ENCODE peak calls at places on chromosome 21, in ten cellular contexts. One of them, this sample, is unnamed.

GRCh38 chr21:38380391-38381137 is 117.7 kb downstream of the ERG start:
- DNase-seq in K562: no peak
- DNase-seq in heart left ventricle: no peak
- DNase-seq in tibial nerve: no peak
- DNase-seq in NB4: peak
- DNase-seq in endothelial cell of umbilical vein: peak
- DNase-seq in body of pancreas: no peak
- DNase-seq in ovary: no peak
- DNase-seq in IMR-90: peak
- DNase-seq in transverse colon: no peak
- DNase-seq in this sample: no peak

GRCh38 chr21:34333150-34333739 is 30.6 kb upstream of the KCNE2 start:
- DNase-seq in K562: no peak
- DNase-seq in heart left ventricle: no peak
- DNase-seq in tibial nerve: no peak
- DNase-seq in NB4: peak
- DNase-seq in endothelial cell of umbilical vein: no peak
- DNase-seq in body of pancreas: no peak
- DNase-seq in ovary: no peak
- DNase-seq in IMR-90: peak
- DNase-seq in transverse colon: no peak
- DNase-seq in this sample: no peak

GRCh38 chr21:16976132-16976666 is 536.6 kb upstream of the CXADR start:
- DNase-seq in K562: no peak
- DNase-seq in heart left ventricle: no peak
- DNase-seq in tibial nerve: no peak
- DNase-seq in NB4: no peak
- DNase-seq in endothelial cell of umbilical vein: peak
- DNase-seq in body of pancreas: no peak
- DNase-seq in ovary: no peak
- DNase-seq in IMR-90: no peak
- DNase-seq in transverse colon: no peak
- DNase-seq in this sample: no peak

GRCh38 chr21:15964181-15964855 is 234.5 kb downstream of the USP25 start:
- DNase-seq in K562: no peak
- DNase-seq in heart left ventricle: no peak
- DNase-seq in tibial nerve: no peak
- DNase-seq in NB4: no peak
- DNase-seq in endothelial cell of umbilical vein: no peak
- DNase-seq in body of pancreas: no peak
- DNase-seq in ovary: no peak
- DNase-seq in IMR-90: no peak
- DNase-seq in transverse colon: no peak
- DNase-seq in this sample: no peak

GRCh38 chr21:43600642-43601397 is 58.5 kb downstream of the HSF2BP start:
- DNase-seq in K562: no peak
- DNase-seq in heart left ventricle: no peak
- DNase-seq in tibial nerve: no peak
- DNase-seq in NB4: no peak
- DNase-seq in endothelial cell of umbilical vein: no peak
- DNase-seq in body of pancreas: no peak
- DNase-seq in ovary: no peak
- DNase-seq in IMR-90: peak
- DNase-seq in transverse colon: no peak
- DNase-seq in this sample: no peak

GRCh38 chr21:41877901-41878830 is 978 bp downstream of the PRDM15 start:
- DNase-seq in K562: peak
- DNase-seq in heart left ventricle: no peak
- DNase-seq in tibial nerve: peak
- DNase-seq in NB4: peak
- DNase-seq in endothelial cell of umbilical vein: peak
- DNase-seq in body of pancreas: peak
- DNase-seq in ovary: peak
- DNase-seq in IMR-90: peak
- DNase-seq in transverse colon: peak
- DNase-seq in this sample: peak

GRCh38 chr21:31255846-31256395 is 88.1 kb downstream of the TIAM1 start:
- DNase-seq in K562: no peak
- DNase-seq in heart left ventricle: no peak
- DNase-seq in tibial nerve: no peak
- DNase-seq in NB4: no peak
- DNase-seq in endothelial cell of umbilical vein: no peak
- DNase-seq in body of pancreas: no peak
- DNase-seq in ovary: no peak
- DNase-seq in IMR-90: no peak
- DNase-seq in transverse colon: no peak
- DNase-seq in this sample: no peak

GRCh38 chr21:42461185-42461520 is 34.9 kb downstream of the RSPH1 start:
- DNase-seq in K562: no peak
- DNase-seq in heart left ventricle: no peak
- DNase-seq in tibial nerve: no peak
- DNase-seq in NB4: no peak
- DNase-seq in endothelial cell of umbilical vein: no peak
- DNase-seq in body of pancreas: peak
- DNase-seq in ovary: no peak
- DNase-seq in IMR-90: no peak
- DNase-seq in transverse colon: peak
- DNase-seq in this sample: no peak

GRCh38 chr21:42381347-42381984 is 14.4 kb downstream of the TMPRSS3 start:
- DNase-seq in K562: no peak
- DNase-seq in heart left ventricle: no peak
- DNase-seq in tibial nerve: no peak
- DNase-seq in NB4: peak
- DNase-seq in endothelial cell of umbilical vein: peak
- DNase-seq in body of pancreas: peak
- DNase-seq in ovary: no peak
- DNase-seq in IMR-90: peak
- DNase-seq in transverse colon: peak
- DNase-seq in this sample: peak

GRCh38 chr21:37986000-37986399 is 69.7 kb upstream of the KCNJ6 start:
- DNase-seq in K562: no peak
- DNase-seq in heart left ventricle: no peak
- DNase-seq in tibial nerve: no peak
- DNase-seq in NB4: no peak
- DNase-seq in endothelial cell of umbilical vein: no peak
- DNase-seq in body of pancreas: no peak
- DNase-seq in ovary: no peak
- DNase-seq in IMR-90: no peak
- DNase-seq in transverse colon: no peak
- DNase-seq in this sample: no peak

GRCh38 chr21:37557261-37557950 is 190.8 kb downstream of the DYRK1A start:
- DNase-seq in K562: no peak
- DNase-seq in heart left ventricle: no peak
- DNase-seq in tibial nerve: no peak
- DNase-seq in NB4: no peak
- DNase-seq in endothelial cell of umbilical vein: no peak
- DNase-seq in body of pancreas: no peak
- DNase-seq in ovary: no peak
- DNase-seq in IMR-90: no peak
- DNase-seq in transverse colon: no peak
- DNase-seq in this sample: no peak

GRCh38 chr21:41642399-41642798 is 124.5 kb downstream of the RIPK4 start:
- DNase-seq in K562: no peak
- DNase-seq in heart left ventricle: no peak
- DNase-seq in tibial nerve: no peak
- DNase-seq in NB4: no peak
- DNase-seq in endothelial cell of umbilical vein: no peak
- DNase-seq in body of pancreas: no peak
- DNase-seq in ovary: no peak
- DNase-seq in IMR-90: peak
- DNase-seq in transverse colon: no peak
- DNase-seq in this sample: no peak

GRCh38 chr21:35316933-35317332 is 267.8 kb upstream of the RUNX1 start:
- DNase-seq in K562: no peak
- DNase-seq in heart left ventricle: no peak
- DNase-seq in tibial nerve: no peak
- DNase-seq in NB4: no peak
- DNase-seq in endothelial cell of umbilical vein: no peak
- DNase-seq in body of pancreas: no peak
- DNase-seq in ovary: no peak
- DNase-seq in IMR-90: peak
- DNase-seq in transverse colon: no peak
- DNase-seq in this sample: peak

GRCh38 chr21:29174607-29175013 is 44.2 kb downstream of the MAP3K7CL start:
- DNase-seq in K562: no peak
- DNase-seq in heart left ventricle: no peak
- DNase-seq in tibial nerve: no peak
- DNase-seq in NB4: no peak
- DNase-seq in endothelial cell of umbilical vein: peak
- DNase-seq in body of pancreas: no peak
- DNase-seq in ovary: no peak
- DNase-seq in IMR-90: peak
- DNase-seq in transverse colon: no peak
- DNase-seq in this sample: no peak

GRCh38 chr21:46456750-46457149 is 1.9 kb upstream of the DIP2A start:
- DNase-seq in K562: no peak
- DNase-seq in heart left ventricle: no peak
- DNase-seq in tibial nerve: no peak
- DNase-seq in NB4: no peak
- DNase-seq in endothelial cell of umbilical vein: no peak
- DNase-seq in body of pancreas: no peak
- DNase-seq in ovary: no peak
- DNase-seq in IMR-90: no peak
- DNase-seq in transverse colon: no peak
- DNase-seq in this sample: no peak

GRCh38 chr21:46459024-46459355 is 299 bp downstream of the DIP2A start:
- DNase-seq in K562: no peak
- DNase-seq in heart left ventricle: no peak
- DNase-seq in tibial nerve: no peak
- DNase-seq in NB4: no peak
- DNase-seq in endothelial cell of umbilical vein: no peak
- DNase-seq in body of pancreas: no peak
- DNase-seq in ovary: no peak
- DNase-seq in IMR-90: no peak
- DNase-seq in transverse colon: no peak
- DNase-seq in this sample: no peak

GRCh38 chr21:46457801-46458314 is 833 bp upstream of the DIP2A start:
- DNase-seq in K562: peak
- DNase-seq in heart left ventricle: peak
- DNase-seq in tibial nerve: peak
- DNase-seq in NB4: peak
- DNase-seq in endothelial cell of umbilical vein: peak
- DNase-seq in body of pancreas: peak
- DNase-seq in ovary: peak
- DNase-seq in IMR-90: peak
- DNase-seq in transverse colon: peak
- DNase-seq in this sample: peak

GRCh38 chr21:46459356-46460112 is 843 bp downstream of the DIP2A start:
- DNase-seq in K562: peak
- DNase-seq in heart left ventricle: peak
- DNase-seq in tibial nerve: peak
- DNase-seq in NB4: peak
- DNase-seq in endothelial cell of umbilical vein: peak
- DNase-seq in body of pancreas: peak
- DNase-seq in ovary: peak
- DNase-seq in IMR-90: peak
- DNase-seq in transverse colon: peak
- DNase-seq in this sample: peak

GRCh38 chr21:46458315-46459023 is at the start of gene DIP2A:
- DNase-seq in K562: peak
- DNase-seq in heart left ventricle: peak
- DNase-seq in tibial nerve: peak
- DNase-seq in NB4: peak
- DNase-seq in endothelial cell of umbilical vein: peak
- DNase-seq in body of pancreas: peak
- DNase-seq in ovary: peak
- DNase-seq in IMR-90: peak
- DNase-seq in transverse colon: peak
- DNase-seq in this sample: peak
- TF ChIP-seq POLR2A in K562: peak
- TF ChIP-seq POLR2A in heart left ventricle: peak
- TF ChIP-seq POLR2A in tibial nerve: peak
- TF ChIP-seq POLR2A in NB4: peak
- TF ChIP-seq POLR2A in endothelial cell of umbilical vein: peak
- TF ChIP-seq POLR2A in body of pancreas: peak
- TF ChIP-seq POLR2A in ovary: peak
- TF ChIP-seq POLR2A in IMR-90: peak
- TF ChIP-seq POLR2A in transverse colon: peak
- TF ChIP-seq POLR2A in this sample: peak

DNA sequence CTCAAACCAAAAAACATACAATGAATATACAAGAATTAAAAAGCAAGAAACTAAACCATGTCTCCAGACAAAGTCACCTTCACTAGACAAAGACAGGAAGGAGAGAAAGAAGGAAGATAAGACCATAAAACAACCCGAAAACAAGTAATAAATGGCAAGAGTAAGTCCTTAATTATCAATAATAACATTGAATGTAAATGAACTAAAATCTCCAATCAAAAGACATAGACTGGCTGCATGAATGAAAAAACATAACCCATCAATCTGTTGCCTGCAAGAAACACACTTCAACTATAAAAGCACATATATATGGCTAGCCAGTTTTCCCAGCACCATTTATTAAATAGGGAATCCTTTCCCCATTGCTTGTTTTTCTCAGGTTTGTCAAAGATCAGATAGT is 100.8 kb upstream of the SAMSN1 start:
- DNase-seq in K562: no peak
- DNase-seq in heart left ventricle: no peak
- DNase-seq in tibial nerve: no peak
- DNase-seq in NB4: no peak
- DNase-seq in endothelial cell of umbilical vein: no peak
- DNase-seq in body of pancreas: no peak
- DNase-seq in ovary: no peak
- DNase-seq in IMR-90: no peak
- DNase-seq in transverse colon: no peak
- DNase-seq in this sample: no peak
- TF ChIP-seq POLR2A in K562: no peak
- TF ChIP-seq POLR2A in heart left ventricle: no peak
- TF ChIP-seq POLR2A in tibial nerve: no peak
- TF ChIP-seq POLR2A in NB4: no peak
- TF ChIP-seq POLR2A in endothelial cell of umbilical vein: no peak
- TF ChIP-seq POLR2A in body of pancreas: no peak
- TF ChIP-seq POLR2A in ovary: no peak
- TF ChIP-seq POLR2A in IMR-90: no peak
- TF ChIP-seq POLR2A in transverse colon: no peak
- TF ChIP-seq POLR2A in this sample: no peak

DNA sequence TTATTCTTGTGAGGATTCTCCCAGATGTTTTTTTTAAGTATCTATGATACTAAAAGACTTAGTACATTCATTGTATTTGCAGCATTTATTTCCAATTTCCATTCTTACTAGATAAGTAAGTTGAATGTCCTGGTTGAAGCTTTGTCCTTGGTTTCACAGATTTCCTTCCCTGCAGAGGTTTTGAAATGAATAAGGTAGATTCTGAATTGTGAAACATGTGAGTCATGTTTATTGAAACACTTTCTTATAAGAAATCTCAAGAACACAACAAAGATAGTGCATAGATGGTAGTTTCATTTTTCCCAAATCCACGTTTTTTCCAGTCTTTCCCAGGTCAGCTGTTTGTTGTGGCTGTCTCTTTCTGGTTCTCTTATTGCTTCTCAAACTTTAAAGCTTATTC is 24.8 kb downstream of the GABPA start:
- DNase-seq in K562: no peak
- DNase-seq in heart left ventricle: no peak
- DNase-seq in tibial nerve: no peak
- DNase-seq in NB4: no peak
- DNase-seq in endothelial cell of umbilical vein: no peak
- DNase-seq in body of pancreas: no peak
- DNase-seq in ovary: no peak
- DNase-seq in IMR-90: peak
- DNase-seq in transverse colon: no peak
- DNase-seq in this sample: no peak
- TF ChIP-seq POLR2A in K562: no peak
- TF ChIP-seq POLR2A in heart left ventricle: no peak
- TF ChIP-seq POLR2A in tibial nerve: no peak
- TF ChIP-seq POLR2A in NB4: no peak
- TF ChIP-seq POLR2A in endothelial cell of umbilical vein: no peak
- TF ChIP-seq POLR2A in body of pancreas: no peak
- TF ChIP-seq POLR2A in ovary: no peak
- TF ChIP-seq POLR2A in IMR-90: no peak
- TF ChIP-seq POLR2A in transverse colon: no peak
- TF ChIP-seq POLR2A in this sample: no peak

GRCh38 chr21:44939532-44940115 is at the start of gene SLX9:
- DNase-seq in K562: peak
- DNase-seq in heart left ventricle: peak
- DNase-seq in tibial nerve: no peak
- DNase-seq in NB4: peak
- DNase-seq in endothelial cell of umbilical vein: peak
- DNase-seq in body of pancreas: peak
- DNase-seq in ovary: peak
- DNase-seq in IMR-90: peak
- DNase-seq in transverse colon: peak
- DNase-seq in this sample: peak
- TF ChIP-seq POLR2A in K562: peak
- TF ChIP-seq POLR2A in heart left ventricle: no peak
- TF ChIP-seq POLR2A in tibial nerve: peak
- TF ChIP-seq POLR2A in NB4: peak
- TF ChIP-seq POLR2A in endothelial cell of umbilical vein: peak
- TF ChIP-seq POLR2A in body of pancreas: peak
- TF ChIP-seq POLR2A in ovary: peak
- TF ChIP-seq POLR2A in IMR-90: no peak
- TF ChIP-seq POLR2A in transverse colon: peak
- TF ChIP-seq POLR2A in this sample: peak

This sample was measured in erythroblast.